ENCODE peak calls at places on chromosome 12, in ten cellular contexts. Q is lower leg skin; J is effector memory CD4-positive, alpha-beta T cell; C is right lobe of liver; G is iPS DF 6.9; P is brain microvascular endothelial cell; K is Caco-2; R is GM06990; E is right cardiac atrium; N is mucosa of descending colon. A is an unnamed sample.
A peak's percentile ranks its signal among the peaks of the same experiment; 100 is the strongest.

GRCh38 chr12:33588082-33588712 is 148.6 kb upstream of the SYT10 start:
- DNase-seq in Q (no peak), J (no peak), C (no peak), G (peak; percentile 27), P (peak; percentile 40), K (peak; percentile 6), R (no peak), E (no peak), N (no peak), A (no peak)

GRCh38 chr12:40834321-40834720 is 142.1 kb downstream of the CNTN1 start:
- DNase-seq in Q (no peak), J (no peak), C (no peak), G (no peak), P (no peak), K (no peak), R (no peak), E (no peak), N (no peak), A (no peak)

GRCh38 chr12:105980048-105980447 is 158.7 kb downstream of the NUAK1 start:
- DNase-seq in Q (no peak), J (no peak), C (no peak), G (no peak), P (no peak), K (no peak), R (no peak), E (no peak), N (no peak), A (no peak)

GRCh38 chr12:82216475-82216874 is 141.7 kb downstream of the CCDC59 start:
- DNase-seq in Q (no peak), J (no peak), C (no peak), G (no peak), P (no peak), K (no peak), R (no peak), E (no peak), N (no peak), A (no peak)

GRCh38 chr12:6084261-6084968 is 40.1 kb downstream of the VWF start:
- DNase-seq in Q (no peak), J (no peak), C (no peak), G (peak; percentile 33), P (peak; percentile 41), K (peak; percentile 84), R (no peak), E (no peak), N (no peak), A (no peak)

GRCh38 chr12:8554451-8555195 is 13.9 kb upstream of the CLEC4E start:
- DNase-seq in Q (no peak), J (no peak), C (no peak), G (no peak), P (peak; percentile 50), K (no peak), R (no peak), E (no peak), N (no peak), A (no peak)

GRCh38 chr12:89770391-89770790 is 61.8 kb upstream of the ATP2B1 start:
- DNase-seq in Q (no peak), J (no peak), C (no peak), G (no peak), P (no peak), K (peak; percentile 28), R (no peak), E (no peak), N (no peak), A (no peak)

GRCh38 chr12:110135012-110135411 is 10.9 kb downstream of the IFT81 start:
- DNase-seq in Q (no peak), J (no peak), C (no peak), G (no peak), P (peak; percentile 34), K (no peak), R (no peak), E (no peak), N (no peak), A (peak; percentile 33)

GRCh38 chr12:32302218-32302826 is 97.0 kb upstream of the FGD4 start:
- DNase-seq in Q (no peak), J (no peak), C (peak; percentile 24), G (no peak), P (no peak), K (no peak), R (peak; percentile 50), E (no peak), N (peak; percentile 33), A (peak; percentile 89)

GRCh38 chr12:57309420-57309819 is 58.4 kb upstream of the STAC3 start:
- DNase-seq in Q (no peak), J (no peak), C (no peak), G (no peak), P (no peak), K (no peak), R (no peak), E (no peak), N (no peak), A (no peak)

GRCh38 chr12:13179159-13180074 is 17.1 kb upstream of the EMP1 start:
- DNase-seq in Q (no peak), J (peak; percentile 27), C (no peak), G (no peak), P (peak; percentile 51), K (peak; percentile 40), R (peak; percentile 22), E (peak; percentile 86), N (peak; percentile 70), A (no peak)

GRCh38 chr12:6607751-6608591 is 792 bp upstream of the CHD4 start:
- DNase-seq in Q (peak; percentile 61), J (peak; percentile 62), C (no peak), G (no peak), P (peak; percentile 40), K (peak; percentile 76), R (peak; percentile 26), E (peak; percentile 71), N (peak; percentile 41), A (peak; percentile 64)

GRCh38 chr12:116690016-116690709 is 47.7 kb downstream of the SPRING1 start:
- DNase-seq in Q (no peak), J (no peak), C (no peak), G (no peak), P (no peak), K (no peak), R (no peak), E (no peak), N (no peak), A (no peak)

GRCh38 chr12:54378791-54379400 is 5.6 kb downstream of the ZNF385A start:
- DNase-seq in Q (no peak), J (no peak), C (peak; percentile 72), G (no peak), P (no peak), K (peak; percentile 83), R (no peak), E (peak; percentile 92), N (peak; percentile 83), A (peak; percentile 33)
- H3K4me3 ChIP-seq in Q (peak overlapping the region; percentile 21), J (peak overlapping the region; percentile 44), C (peak overlapping the region; percentile 45), G (peak overlapping the region; percentile 36), P (peak overlapping the region; percentile 54), K (peak overlapping the region; percentile 39), R (no peak overlapping the region), E (peak overlapping the region; percentile 56), N (no peak overlapping the region), A (peak overlapping the region; percentile 54)

DNA sequence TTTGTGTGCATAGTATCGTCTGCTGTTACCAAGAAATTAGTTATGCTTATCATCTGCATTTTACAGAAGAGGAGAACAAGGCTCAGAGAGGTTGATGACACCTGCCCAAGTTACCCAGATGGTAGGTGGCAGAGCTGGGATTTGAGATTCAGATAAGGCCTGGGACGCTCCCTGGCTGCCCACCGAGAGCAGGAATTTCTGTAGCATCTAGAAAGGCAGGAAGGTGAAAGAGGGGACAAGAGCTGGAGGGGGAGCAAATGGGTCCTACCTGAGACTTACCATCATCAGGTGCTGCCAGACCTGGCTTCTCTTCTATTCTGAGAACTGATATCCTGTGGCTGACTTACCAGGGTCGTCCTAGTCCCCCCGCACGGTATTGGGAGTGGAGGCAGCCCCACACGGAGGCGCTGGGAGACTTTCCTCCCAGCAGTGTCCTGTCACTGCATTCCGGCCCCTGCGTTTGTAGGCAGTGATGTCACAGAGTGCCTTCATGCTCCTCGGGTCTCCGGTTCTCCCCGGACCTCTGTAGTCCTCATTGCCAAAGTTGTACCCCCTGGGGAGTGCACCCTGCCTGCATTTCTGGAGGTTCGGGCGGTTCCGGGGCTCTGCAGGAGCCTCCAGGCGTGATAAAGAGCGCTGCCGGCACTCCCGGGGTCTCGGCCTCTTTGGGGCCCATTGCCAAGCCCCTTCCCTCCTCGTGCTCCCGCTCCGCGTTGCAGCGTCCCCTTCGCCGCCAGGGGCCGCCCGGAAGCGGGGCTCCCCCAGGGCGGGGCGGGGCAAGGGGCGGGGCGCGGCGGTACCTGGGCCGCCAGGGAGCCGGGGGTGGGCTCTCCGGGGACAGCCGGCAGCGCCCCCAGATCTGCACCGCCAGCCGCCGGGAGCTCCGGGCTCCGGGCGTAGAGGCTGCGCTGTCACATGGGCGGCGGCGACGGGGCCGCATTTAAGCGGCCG is at the start of gene CABP1:
- DNase-seq in Q (no peak), J (peak; percentile 45), C (peak; percentile 42), G (no peak), P (no peak), K (peak; percentile 85), R (peak; percentile 70), E (no peak), N (peak; percentile 65), A (peak; percentile 83)
- H3K4me3 ChIP-seq in Q (no peak within 1 kb of the TSS), J (peak within 1 kb of the TSS; percentile 45), C (peak within 1 kb of the TSS; percentile 39), G (peak within 1 kb of the TSS; percentile 75), P (peak within 1 kb of the TSS; percentile 26), K (peak within 1 kb of the TSS; percentile 57), R (peak within 1 kb of the TSS; percentile 32), E (peak within 1 kb of the TSS; percentile 94), N (no peak within 1 kb of the TSS), A (peak within 1 kb of the TSS; percentile 69)

DNA sequence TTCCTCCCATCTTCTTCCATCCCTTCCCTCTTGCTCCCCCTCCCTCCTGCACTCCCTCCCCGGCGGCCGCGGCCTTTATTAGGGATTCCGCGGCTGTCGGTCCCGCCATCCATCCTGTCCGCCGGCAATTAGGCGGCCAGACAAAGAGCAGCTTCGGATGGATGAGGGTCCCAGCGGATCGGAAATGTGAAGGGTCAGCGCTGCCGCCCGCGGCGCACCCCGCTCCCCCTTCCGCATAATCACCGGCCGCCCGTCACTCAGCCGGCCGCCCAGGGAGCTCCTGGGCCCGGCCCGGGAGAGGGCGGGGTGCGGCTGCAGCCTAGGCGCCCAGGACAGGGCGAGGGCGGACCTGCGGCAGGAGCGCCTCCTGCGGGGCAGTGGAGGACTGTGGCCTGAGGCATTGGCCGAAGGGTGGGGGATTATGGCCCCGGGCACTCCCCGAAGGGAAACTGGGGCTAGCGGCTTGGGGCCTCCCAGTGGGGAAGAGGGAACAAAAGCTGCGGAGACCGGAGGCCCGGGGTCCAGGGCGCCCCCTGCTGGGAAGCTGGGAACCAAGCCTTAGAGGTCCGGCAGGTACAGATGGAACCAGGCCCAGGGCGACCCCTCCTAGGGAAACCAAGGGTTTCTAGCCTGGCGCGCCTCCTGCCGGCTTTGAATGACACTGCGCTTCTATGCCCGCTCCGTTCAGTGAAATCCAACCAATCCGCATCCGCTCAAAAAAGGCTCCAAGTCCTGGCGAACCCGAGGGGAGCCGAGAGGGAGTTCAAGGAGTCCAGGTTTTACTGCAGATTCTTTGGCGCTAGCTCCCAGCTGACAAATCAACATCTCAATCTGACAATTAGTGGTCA is 4.4 kb upstream of the DNAJC22 start:
- DNase-seq in Q (no peak), J (peak; percentile 52), C (peak; percentile 81), G (peak; percentile 97), P (peak; percentile 62), K (peak; percentile 74), R (peak; percentile 82), E (peak; percentile 89), N (peak; percentile 88), A (peak; percentile 93)
- H3K4me3 ChIP-seq in Q (no peak overlapping the region), J (peak overlapping the region; percentile 46), C (peak overlapping the region; percentile 44), G (peak overlapping the region; percentile 61), P (peak overlapping the region; percentile 46), K (no peak overlapping the region), R (peak overlapping the region; percentile 7), E (peak overlapping the region; percentile 24), N (no peak overlapping the region), A (peak overlapping the region; percentile 57)

DNA sequence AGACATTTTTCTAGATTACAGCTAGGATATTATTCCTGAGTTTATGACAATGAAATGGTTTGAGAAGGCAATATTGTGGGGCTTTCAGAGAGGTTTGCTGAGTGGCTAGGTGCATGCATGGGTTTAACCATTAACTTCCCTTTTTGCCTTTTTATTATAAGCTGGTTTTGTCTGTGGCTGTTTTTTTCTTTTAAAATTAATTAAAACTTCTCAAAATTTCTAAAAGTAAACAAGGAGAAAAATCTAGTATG is 104.0 kb upstream of the BCAT1 start:
- DNase-seq in Q (no peak), J (no peak), C (no peak), G (no peak), P (no peak), K (no peak), R (no peak), E (no peak), N (no peak), A (peak; percentile 36)
- H3K4me3 ChIP-seq in Q (no peak overlapping the region), J (peak overlapping the region; percentile 65), C (peak overlapping the region; percentile 54), G (no peak overlapping the region), P (no peak overlapping the region), K (peak overlapping the region; percentile 27), R (peak overlapping the region; percentile 63), E (peak overlapping the region; percentile 59), N (peak overlapping the region; percentile 12), A (peak overlapping the region; percentile 90)